ENCODE peak calls at places on chromosome 9, in five cellular contexts. M is breast epithelium, R is stomach, Y is transverse colon, D is spleen. L is an unnamed sample.

GRCh38 chr9:89247431-89248370 is 63.3 kb upstream of the CKS2 start:
- DNase-seq in Y (no peak), M (no peak), R (no peak), D (no peak), L (no peak)

GRCh38 chr9:126365780-126366179 is 39.2 kb downstream of the MVB12B start:
- DNase-seq in R (no peak), M (no peak), D (no peak), Y (no peak), L (no peak)

GRCh38 chr9:133892193-133892920 is 99.8 kb downstream of the VAV2 start:
- DNase-seq in D (no peak), R (no peak), Y (peak; percentile 24), M (no peak), L (no peak)

GRCh38 chr9:76459691-76460635 is 981 bp downstream of the GCNT1 start:
- DNase-seq in Y (peak; percentile 59), R (peak; percentile 58), D (peak; percentile 84), M (peak; percentile 31), L (peak; percentile 65)

GRCh38 chr9:5532790-5533189 is 22.5 kb downstream of the PDCD1LG2 start:
- DNase-seq in M (no peak), Y (no peak), D (no peak), R (no peak), L (no peak)

GRCh38 chr9:89811896-89812450 is 207.2 kb downstream of the GADD45G start:
- DNase-seq in R (no peak), D (no peak), M (no peak), Y (no peak), L (no peak)

GRCh38 chr9:124885551-124885950 is 23.6 kb downstream of the ARPC5L start:
- DNase-seq in R (no peak), M (no peak), D (no peak), Y (no peak), L (no peak)

GRCh38 chr9:122135529-122135859 is 24.1 kb downstream of the NDUFA8 start:
- DNase-seq in M (no peak), R (no peak), D (no peak), Y (no peak), L (no peak)

GRCh38 chr9:87725900-87726709 is at the start of gene CTSL:
- DNase-seq in D (peak; percentile 89), M (peak; percentile 82), R (peak; percentile 85), Y (peak; percentile 89), L (peak; percentile 91)

GRCh38 chr9:15725953-15726352 is 173.1 kb downstream of the CCDC171 start:
- DNase-seq in D (no peak), R (no peak), M (no peak), Y (no peak), L (no peak)

GRCh38 chr9:133445293-133445969 is 14.3 kb upstream of the CACFD1 start:
- DNase-seq in Y (no peak), R (no peak), D (peak; percentile 73), M (no peak), L (no peak)

GRCh38 chr9:128743421-128743820 is 19.5 kb upstream of the ZDHHC12 start:
- DNase-seq in Y (no peak), D (no peak), M (no peak), R (no peak), L (no peak)

GRCh38 chr9:133160742-133161541 is 2.8 kb downstream of the GBGT1 start:
- DNase-seq in D (peak; percentile 82), M (peak; percentile 64), Y (peak; percentile 76), R (peak; percentile 72), L (peak; percentile 70)

GRCh38 chr9:126346031-126346430 is 19.4 kb downstream of the MVB12B start:
- DNase-seq in M (no peak), D (no peak), R (no peak), Y (no peak), L (no peak)

GRCh38 chr9:136667940-136668760 is 5.4 kb downstream of the EGFL7 start:
- DNase-seq in R (no peak), D (no peak), M (no peak), Y (no peak), L (no peak)

GRCh38 chr9:87556039-87556438 is 58.4 kb downstream of the DAPK1 start:
- DNase-seq in D (no peak), Y (no peak), R (no peak), M (no peak), L (no peak)

GRCh38 chr9:114560956-114561355 is 26.6 kb upstream of the ATP6V1G1 start:
- DNase-seq in R (no peak), M (no peak), D (no peak), Y (no peak), L (no peak)

GRCh38 chr9:131640438-131641181 is 95.3 kb downstream of the PRRT1B start:
- DNase-seq in D (no peak), R (no peak), Y (no peak), M (no peak), L (no peak)

GRCh38 chr9:97627624-97628023 is 5.5 kb downstream of the TSTD2 start:
- DNase-seq in Y (no peak), D (no peak), R (no peak), M (no peak), L (no peak)

GRCh38 chr9:119360237-119360636 is 9.0 kb downstream of the BRINP1 start:
- DNase-seq in R (no peak), M (no peak), D (no peak), Y (no peak), L (no peak)

GRCh38 chr9:37839491-37840461 is 39.2 kb downstream of the DCAF10 start:
- DNase-seq in M (no peak), Y (no peak), D (no peak), R (no peak), L (no peak)

GRCh38 chr9:14768561-14769234 is 46.2 kb upstream of the CER1 start:
- DNase-seq in M (no peak), Y (no peak), R (no peak), D (no peak), L (no peak)

DNA sequence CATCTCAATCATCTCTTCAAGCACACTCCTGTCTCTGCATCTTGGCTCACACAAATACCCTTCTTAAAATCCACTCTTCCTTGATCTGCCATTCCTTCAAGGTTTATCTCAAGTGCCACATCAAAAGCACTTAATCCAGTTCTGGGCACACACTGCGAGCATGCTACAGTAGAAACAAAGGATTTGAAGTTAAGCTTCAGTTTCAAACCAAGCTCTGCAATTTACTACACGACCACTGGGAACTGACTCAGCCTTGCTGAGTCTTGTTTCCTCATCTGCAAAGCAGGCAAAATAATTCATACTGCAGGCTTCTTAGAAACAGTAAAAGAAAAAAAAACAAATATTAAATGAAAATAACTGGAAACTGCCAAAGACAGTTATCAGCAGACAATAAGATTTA is 50.5 kb upstream of the CTNNAL1 start:
- DNase-seq in D (no peak), R (no peak), M (no peak), Y (no peak), L (no peak)
- H3K27ac ChIP-seq in D (no peak overlapping the region), R (no peak overlapping the region), M (no peak overlapping the region), Y (no peak overlapping the region), L (no peak overlapping the region)

DNA sequence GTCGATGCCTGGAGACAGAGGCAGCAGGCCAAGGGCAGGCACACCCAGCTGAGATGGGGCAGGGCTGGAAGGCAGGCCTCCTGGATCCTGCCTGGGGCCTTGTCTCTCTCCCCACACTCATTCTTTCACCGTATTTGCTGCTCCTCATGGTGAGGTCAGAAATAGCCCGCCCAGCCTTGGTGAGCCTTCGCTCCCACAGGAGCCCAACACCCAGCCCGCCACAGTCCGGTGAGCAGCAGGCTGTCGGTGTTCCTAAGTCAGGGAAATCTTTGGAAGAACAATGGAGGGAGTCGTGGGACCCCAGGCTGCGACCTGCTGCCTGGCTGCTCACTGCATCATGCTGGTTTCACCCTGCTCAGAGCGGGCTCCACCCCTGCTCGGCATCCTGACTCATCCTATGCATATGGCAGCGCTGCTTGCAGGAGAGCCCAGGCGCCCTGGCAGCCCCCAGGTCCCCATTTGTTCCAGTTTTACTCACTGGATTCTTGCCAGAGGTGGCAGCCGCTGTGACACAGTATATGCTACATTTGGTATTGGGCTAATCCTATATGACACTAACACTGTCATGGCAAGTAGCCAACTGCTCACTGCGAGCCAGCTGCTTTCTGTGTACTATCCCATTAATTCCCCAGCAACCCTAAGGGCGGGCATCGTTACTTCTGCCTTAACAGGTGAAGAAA is 53.2 kb upstream of the NCS1 start:
- DNase-seq in M (no peak), D (no peak), Y (no peak), R (no peak), L (peak; percentile 42)
- TF ChIP-seq POLR2A in M (no peak), D (no peak), Y (no peak), R (no peak), L (no peak)

GRCh38 chr9:79778581-79778980 is 206.8 kb downstream of the TLE4 start:
- DNase-seq in M (no peak), D (no peak), Y (no peak), R (no peak), L (no peak)
- H3K27ac ChIP-seq in M (no peak overlapping the region), D (no peak overlapping the region), Y (no peak overlapping the region), R (no peak overlapping the region), L (no peak overlapping the region)

GRCh38 chr9:22136446-22137140 is 127.5 kb upstream of the CDKN2B start:
- DNase-seq in Y (no peak), D (no peak), M (no peak), R (no peak), L (no peak)

GRCh38 chr9:22129633-22130032 is 120.5 kb upstream of the CDKN2B start:
- DNase-seq in M (no peak), R (no peak), Y (no peak), D (no peak), L (no peak)

GRCh38 chr9:22134390-22134789 is 125.3 kb upstream of the CDKN2B start:
- DNase-seq in M (no peak), Y (no peak), D (no peak), R (no peak), L (no peak)

GRCh38 chr9:22129134-22129533 is 120.0 kb upstream of the CDKN2B start:
- DNase-seq in D (no peak), R (no peak), Y (no peak), M (no peak), L (no peak)

GRCh38 chr9:22131817-22132216 is 122.7 kb upstream of the CDKN2B start:
- DNase-seq in D (no peak), R (no peak), Y (no peak), M (no peak), L (no peak)
- TF ChIP-seq POLR2A in D (no peak), R (no peak), Y (no peak), M (no peak), L (no peak)